ENCODE peak calls at places on chromosomes 5 and 9, in seven cellular contexts. One of them, this sample, is unnamed.

GRCh38 chr5:141041427-141041785 is 9.8 kb upstream of the PCDHB1 start:
- DNase-seq in H1: no peak
- DNase-seq in WTC11: no peak
- DNase-seq in GM12878: no peak
- DNase-seq in HepG2: no peak
- DNase-seq in K562: no peak
- DNase-seq in HCT116: no peak
- DNase-seq in this sample: no peak

GRCh38 chr5:134249469-134250379 is 23.9 kb upstream of the PPP2CA start:
- DNase-seq in K562: peak; percentile 57
- DNase-seq in GM12878: no peak
- DNase-seq in HepG2: no peak
- DNase-seq in HCT116: no peak
- DNase-seq in WTC11: no peak
- DNase-seq in H1: no peak
- DNase-seq in this sample: no peak

GRCh38 chr5:68795190-68795589 is 298.6 kb upstream of the SLC30A5 start:
- DNase-seq in HCT116: no peak
- DNase-seq in H1: no peak
- DNase-seq in K562: no peak
- DNase-seq in HepG2: no peak
- DNase-seq in WTC11: no peak
- DNase-seq in GM12878: no peak
- DNase-seq in this sample: no peak

GRCh38 chr9:23044549-23044948 is 597.9 kb downstream of the DMRTA1 start:
- DNase-seq in WTC11: no peak
- DNase-seq in HepG2: no peak
- DNase-seq in K562: no peak
- DNase-seq in HCT116: no peak
- DNase-seq in H1: no peak
- DNase-seq in GM12878: no peak
- DNase-seq in this sample: no peak

GRCh38 chr5:179906795-179907569 is 715 bp downstream of the TBC1D9B start:
- DNase-seq in HepG2: no peak
- DNase-seq in K562: peak; percentile 27
- DNase-seq in HCT116: no peak
- DNase-seq in WTC11: peak; percentile 44
- DNase-seq in GM12878: no peak
- DNase-seq in H1: peak; percentile 69
- DNase-seq in this sample: peak; percentile 53

GRCh38 chr5:112142769-112143270 is 276.3 kb downstream of the EPB41L4A start:
- DNase-seq in WTC11: no peak
- DNase-seq in H1: no peak
- DNase-seq in GM12878: peak; percentile 77
- DNase-seq in HCT116: no peak
- DNase-seq in HepG2: no peak
- DNase-seq in K562: no peak
- DNase-seq in this sample: no peak

GRCh38 chr5:143031781-143032724 is 261.9 kb downstream of the ARHGAP26 start:
- DNase-seq in K562: no peak
- DNase-seq in GM12878: no peak
- DNase-seq in WTC11: no peak
- DNase-seq in H1: no peak
- DNase-seq in HCT116: no peak
- DNase-seq in HepG2: no peak
- DNase-seq in this sample: no peak

GRCh38 chr5:176747670-176748072 is 62.7 kb upstream of the UNC5A start:
- DNase-seq in H1: peak; percentile 37
- DNase-seq in HCT116: no peak
- DNase-seq in K562: no peak
- DNase-seq in HepG2: no peak
- DNase-seq in WTC11: no peak
- DNase-seq in GM12878: no peak
- DNase-seq in this sample: no peak

GRCh38 chr5:80346055-80346454 is 26.3 kb downstream of the SPZ1 start:
- DNase-seq in HCT116: peak; percentile 48
- DNase-seq in K562: peak; percentile 32
- DNase-seq in H1: no peak
- DNase-seq in HepG2: peak; percentile 44
- DNase-seq in WTC11: peak; percentile 37
- DNase-seq in GM12878: no peak
- DNase-seq in this sample: peak; percentile 44

GRCh38 chr5:40578501-40579451 is 100.9 kb upstream of the PTGER4 start:
- DNase-seq in GM12878: peak; percentile 76
- DNase-seq in HCT116: no peak
- DNase-seq in H1: no peak
- DNase-seq in WTC11: no peak
- DNase-seq in HepG2: no peak
- DNase-seq in K562: no peak
- DNase-seq in this sample: no peak

GRCh38 chr5:138803285-138803684 is 50.1 kb downstream of the CTNNA1 start:
- DNase-seq in HCT116: no peak
- DNase-seq in H1: no peak
- DNase-seq in HepG2: no peak
- DNase-seq in WTC11: no peak
- DNase-seq in K562: no peak
- DNase-seq in GM12878: no peak
- DNase-seq in this sample: no peak

GRCh38 chr5:96321371-96321770 is 111.7 kb downstream of the PCSK1 start:
- DNase-seq in K562: no peak
- DNase-seq in HepG2: no peak
- DNase-seq in H1: no peak
- DNase-seq in HCT116: no peak
- DNase-seq in WTC11: no peak
- DNase-seq in GM12878: no peak
- DNase-seq in this sample: no peak

GRCh38 chr5:170638051-170638450 is 134.2 kb downstream of the KCNIP1 start:
- DNase-seq in WTC11: no peak
- DNase-seq in GM12878: no peak
- DNase-seq in H1: no peak
- DNase-seq in HepG2: no peak
- DNase-seq in HCT116: no peak
- DNase-seq in K562: no peak
- DNase-seq in this sample: no peak

GRCh38 chr9:12696931-12697622 is 3.9 kb downstream of the TYRP1 start:
- DNase-seq in H1: no peak
- DNase-seq in K562: no peak
- DNase-seq in HCT116: no peak
- DNase-seq in WTC11: no peak
- DNase-seq in GM12878: no peak
- DNase-seq in HepG2: no peak
- DNase-seq in this sample: no peak

GRCh38 chr5:134503088-134503936 is 22.2 kb upstream of the JADE2 start:
- DNase-seq in WTC11: peak; percentile 27
- DNase-seq in HCT116: peak; percentile 77
- DNase-seq in HepG2: peak; percentile 93
- DNase-seq in H1: peak; percentile 59
- DNase-seq in GM12878: peak; percentile 53
- DNase-seq in K562: peak; percentile 49
- DNase-seq in this sample: no peak

GRCh38 chr9:99076483-99077171 is 28.3 kb upstream of the TGFBR1 start:
- DNase-seq in H1: no peak
- DNase-seq in K562: peak; percentile 86
- DNase-seq in HepG2: no peak
- DNase-seq in GM12878: no peak
- DNase-seq in HCT116: no peak
- DNase-seq in WTC11: no peak
- DNase-seq in this sample: no peak

GRCh38 chr5:85049020-85049419 is 664.3 kb upstream of the EDIL3 start:
- DNase-seq in HepG2: peak; percentile 4
- DNase-seq in WTC11: no peak
- DNase-seq in H1: peak; percentile 52
- DNase-seq in GM12878: no peak
- DNase-seq in K562: no peak
- DNase-seq in HCT116: peak; percentile 8
- DNase-seq in this sample: peak; percentile 14

GRCh38 chr5:10111575-10111974 is 138.1 kb downstream of the ATPSCKMT start:
- DNase-seq in WTC11: peak; percentile 67
- DNase-seq in H1: peak; percentile 68
- DNase-seq in K562: peak; percentile 68
- DNase-seq in HCT116: peak; percentile 21
- DNase-seq in HepG2: peak; percentile 18
- DNase-seq in GM12878: no peak
- DNase-seq in this sample: peak; percentile 55

GRCh38 chr5:136638084-136638483 is 272.7 kb upstream of the TRPC7 start:
- DNase-seq in GM12878: no peak
- DNase-seq in WTC11: no peak
- DNase-seq in H1: no peak
- DNase-seq in HCT116: no peak
- DNase-seq in K562: no peak
- DNase-seq in HepG2: no peak
- DNase-seq in this sample: no peak

GRCh38 chr5:175202461-175203065 is 241.4 kb downstream of the DRD1 start:
- DNase-seq in HepG2: no peak
- DNase-seq in H1: no peak
- DNase-seq in WTC11: no peak
- DNase-seq in K562: no peak
- DNase-seq in HCT116: peak; percentile 47
- DNase-seq in GM12878: no peak
- DNase-seq in this sample: no peak

GRCh38 chr9:72022846-72023245 is 37.6 kb downstream of the C9orf57 start:
- DNase-seq in K562: no peak
- DNase-seq in HCT116: no peak
- DNase-seq in WTC11: no peak
- DNase-seq in H1: no peak
- DNase-seq in HepG2: no peak
- DNase-seq in GM12878: no peak
- DNase-seq in this sample: no peak

GRCh38 chr9:131358438-131359029 is 35.4 kb upstream of the PRRC2B start:
- DNase-seq in H1: no peak
- DNase-seq in WTC11: no peak
- DNase-seq in HCT116: no peak
- DNase-seq in K562: no peak
- DNase-seq in HepG2: no peak
- DNase-seq in GM12878: no peak
- DNase-seq in this sample: no peak

GRCh38 chr9:131365546-131365945 is 28.3 kb upstream of the PRRC2B start:
- DNase-seq in GM12878: no peak
- DNase-seq in HCT116: no peak
- DNase-seq in K562: no peak
- DNase-seq in WTC11: no peak
- DNase-seq in H1: no peak
- DNase-seq in HepG2: no peak
- DNase-seq in this sample: no peak

GRCh38 chr9:131366745-131367401 is 27.0 kb upstream of the PRRC2B start:
- DNase-seq in WTC11: peak; percentile 58
- DNase-seq in HepG2: peak; percentile 64
- DNase-seq in K562: no peak
- DNase-seq in H1: peak; percentile 63
- DNase-seq in HCT116: no peak
- DNase-seq in GM12878: no peak
- DNase-seq in this sample: peak; percentile 36

DNA sequence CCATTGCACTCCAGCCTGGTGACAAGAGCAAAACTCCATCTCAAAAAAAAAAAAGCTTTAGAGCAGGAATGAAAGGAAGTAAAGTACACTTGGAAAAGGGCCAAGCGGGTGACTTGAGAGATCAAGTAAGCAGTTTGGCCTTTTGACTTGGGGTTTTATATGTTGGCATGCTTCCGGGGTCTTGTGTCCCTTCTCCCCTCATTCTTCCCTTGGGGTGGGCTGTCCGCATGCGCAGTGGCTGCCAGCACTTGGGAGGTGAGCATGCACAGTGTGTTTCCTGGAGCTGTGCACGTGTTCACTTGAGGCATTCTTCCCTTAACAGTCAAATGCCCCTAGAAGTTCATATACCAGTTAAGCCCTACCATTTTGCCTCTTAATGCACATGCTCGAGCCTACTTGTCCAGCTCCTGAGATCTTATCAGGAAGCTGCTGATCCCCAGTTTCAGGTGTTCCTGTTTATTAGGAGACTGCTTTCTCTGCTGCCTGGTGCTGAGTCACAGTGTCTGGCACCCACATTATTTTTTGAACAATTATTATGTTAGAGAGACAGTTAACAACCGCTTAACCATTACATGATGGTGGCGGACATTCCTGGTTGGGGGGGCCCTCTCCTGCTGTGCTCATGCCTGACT is 32.6 kb upstream of the PRRC2B start:
- DNase-seq in WTC11: peak; percentile 3
- DNase-seq in HepG2: no peak
- DNase-seq in K562: no peak
- DNase-seq in GM12878: no peak
- DNase-seq in HCT116: no peak
- DNase-seq in H1: no peak
- DNase-seq in this sample: no peak
- TF ChIP-seq SP1 in WTC11: no peak
- TF ChIP-seq SP1 in HepG2: no peak
- TF ChIP-seq SP1 in K562: no peak
- TF ChIP-seq SP1 in GM12878: no peak
- TF ChIP-seq SP1 in HCT116: no peak
- TF ChIP-seq SP1 in H1: no peak
- TF ChIP-seq SP1 in this sample: no peak

DNA sequence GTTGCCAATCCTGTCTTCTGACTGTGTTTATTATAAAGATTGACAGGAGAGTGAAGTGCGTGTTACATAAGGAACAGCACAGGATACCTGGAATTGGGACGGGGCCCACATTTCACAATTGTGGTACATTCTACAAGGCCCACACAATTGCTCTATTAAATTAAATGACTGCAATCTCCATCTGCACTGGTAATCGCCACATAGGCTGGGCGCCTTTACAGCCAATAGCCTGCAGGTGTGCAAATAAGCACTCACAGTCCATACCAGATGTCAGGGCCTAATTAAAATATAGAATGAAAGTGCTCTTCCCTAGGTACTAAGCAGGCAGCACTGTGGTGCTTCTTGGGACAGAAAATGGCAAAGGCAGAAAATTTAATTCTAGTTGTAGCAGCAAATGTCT is 82.7 kb downstream of the ATP10B start:
- DNase-seq in WTC11: no peak
- DNase-seq in GM12878: no peak
- DNase-seq in K562: no peak
- DNase-seq in H1: no peak
- DNase-seq in HepG2: no peak
- DNase-seq in HCT116: no peak
- DNase-seq in this sample: no peak
- TF ChIP-seq SP1 in WTC11: no peak
- TF ChIP-seq SP1 in GM12878: no peak
- TF ChIP-seq SP1 in K562: no peak
- TF ChIP-seq SP1 in H1: no peak
- TF ChIP-seq SP1 in HepG2: no peak
- TF ChIP-seq SP1 in HCT116: no peak
- TF ChIP-seq SP1 in this sample: no peak

DNA sequence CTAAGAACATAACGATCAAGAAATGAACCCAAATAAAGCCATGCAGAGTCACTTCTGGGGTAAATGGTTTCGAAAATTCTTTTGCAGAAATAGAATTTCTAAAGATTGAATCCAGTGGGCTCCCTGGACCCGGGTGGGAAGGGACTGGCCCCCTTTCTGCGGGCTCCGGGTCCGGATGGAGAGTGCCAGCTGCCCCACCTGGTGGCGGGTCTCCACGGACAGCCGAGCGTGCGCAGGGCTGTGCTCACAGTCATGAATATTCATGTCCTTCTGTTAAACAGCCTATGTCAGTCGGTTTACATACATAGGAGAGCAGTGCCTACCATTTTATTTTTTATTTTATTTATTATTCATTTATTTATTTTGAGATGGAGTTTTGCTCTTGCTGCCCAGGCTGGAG is 4.7 kb upstream of the PPP1R26 start:
- DNase-seq in WTC11: peak; percentile 75
- DNase-seq in HCT116: peak; percentile 19
- DNase-seq in K562: peak; percentile 77
- DNase-seq in HepG2: peak; percentile 21
- DNase-seq in GM12878: no peak
- DNase-seq in H1: peak; percentile 83
- DNase-seq in this sample: peak; percentile 78
- TF ChIP-seq SP1 in WTC11: peak; percentile 19
- TF ChIP-seq SP1 in HCT116: no peak
- TF ChIP-seq SP1 in K562: no peak
- TF ChIP-seq SP1 in HepG2: no peak
- TF ChIP-seq SP1 in GM12878: no peak
- TF ChIP-seq SP1 in H1: no peak
- TF ChIP-seq SP1 in this sample: no peak

GRCh38 chr9:126474786-126475485 is 138.8 kb upstream of the LMX1B start:
- DNase-seq in GM12878: no peak
- DNase-seq in H1: no peak
- DNase-seq in HepG2: no peak
- DNase-seq in K562: no peak
- DNase-seq in HCT116: peak; percentile 71
- DNase-seq in WTC11: no peak
- DNase-seq in this sample: no peak
- TF ChIP-seq SP1 in GM12878: no peak
- TF ChIP-seq SP1 in H1: no peak
- TF ChIP-seq SP1 in HepG2: no peak
- TF ChIP-seq SP1 in K562: no peak
- TF ChIP-seq SP1 in HCT116: no peak
- TF ChIP-seq SP1 in WTC11: no peak
- TF ChIP-seq SP1 in this sample: no peak

This sample was measured in HEK293T.